ENCODE peak calls at places on chromosomes 11 and 22, in six cellular contexts. C, W, I, L, K and V are unnamed samples.

GRCh38 chr11:115739121-115739520 is 234.9 kb upstream of the CADM1 start:
- DNase-seq in C (no peak), W (no peak), I (no peak), L (no peak), K (no peak), V (no peak)

GRCh38 chr11:123034587-123034986 is 27.3 kb downstream of the HSPA8 start:
- DNase-seq in C (peak; percentile 81), W (no peak), I (no peak), L (no peak), K (no peak), V (no peak)

GRCh38 chr11:69356703-69357457 is 62.9 kb downstream of the MYEOV start:
- DNase-seq in C (no peak), W (no peak), I (peak; percentile 45), L (no peak), K (no peak), V (no peak)

GRCh38 chr11:122721964-122722266 is 66.4 kb downstream of the UBASH3B start:
- DNase-seq in C (no peak), W (no peak), I (no peak), L (no peak), K (no peak), V (no peak)

GRCh38 chr11:266676-267439 is 11.3 kb upstream of the NLRP6 start:
- DNase-seq in C (peak; percentile 48), W (no peak), I (no peak), L (no peak), K (no peak), V (peak; percentile 30)

GRCh38 chr11:110003426-110003825 is 89.8 kb upstream of the ZC3H12C start:
- DNase-seq in C (no peak), W (no peak), I (no peak), L (no peak), K (no peak), V (no peak)

GRCh38 chr11:122343247-122343646 is 227.2 kb upstream of the BLID start:
- DNase-seq in C (no peak), W (no peak), I (no peak), L (no peak), K (no peak), V (no peak)

GRCh38 chr11:66886671-66887221 is 29.9 kb downstream of the LRFN4 start:
- DNase-seq in C (no peak), W (no peak), I (no peak), L (peak; percentile 54), K (no peak), V (peak; percentile 67)

GRCh38 chr11:95831198-95831883 is 41.0 kb downstream of the CEP57 start:
- DNase-seq in C (no peak), W (no peak), I (no peak), L (no peak), K (no peak), V (no peak)

GRCh38 chr11:110097459-110098012 is 4.3 kb downstream of the ZC3H12C start:
- DNase-seq in C (no peak), W (no peak), I (no peak), L (no peak), K (no peak), V (no peak)

GRCh38 chr11:122215244-122215992 is 99.4 kb upstream of the BLID start:
- DNase-seq in C (peak; percentile 68), W (peak; percentile 63), I (no peak), L (peak; percentile 76), K (peak; percentile 40), V (peak; percentile 90)

GRCh38 chr22:26430600-26430999 is 1.5 kb downstream of the ASPHD2 start:
- DNase-seq in C (no peak), W (no peak), I (no peak), L (no peak), K (no peak), V (no peak)

GRCh38 chr11:102012946-102013345 is 34.3 kb upstream of the CFAP300 start:
- DNase-seq in C (no peak), W (no peak), I (no peak), L (no peak), K (no peak), V (no peak)

GRCh38 chr11:36465449-36466163 is 44.5 kb downstream of the TRAF6 start:
- DNase-seq in C (no peak), W (no peak), I (peak; percentile 57), L (no peak), K (no peak), V (no peak)

GRCh38 chr11:116697011-116697410 is 75.8 kb downstream of the BUD13 start:
- DNase-seq in C (no peak), W (no peak), I (peak; percentile 72), L (no peak), K (no peak), V (no peak)

GRCh38 chr22:44368611-44369010 is 55.9 kb upstream of the SHISAL1 start:
- DNase-seq in C (no peak), W (no peak), I (no peak), L (no peak), K (no peak), V (peak; percentile 16)

GRCh38 chr11:45927684-45928413 is 5.4 kb downstream of the LARGE2 start:
- DNase-seq in C (no peak), W (no peak), I (no peak), L (no peak), K (no peak), V (peak; percentile 51)

GRCh38 chr22:39408173-39408572 is 8.6 kb downstream of the TAB1 start:
- DNase-seq in C (no peak), W (no peak), I (no peak), L (no peak), K (no peak), V (no peak)

GRCh38 chr11:112797653-112798293 is 163.4 kb upstream of the NCAM1 start:
- DNase-seq in C (peak; percentile 4), W (no peak), I (no peak), L (peak; percentile 46), K (no peak), V (no peak)

GRCh38 chr11:4181780-4182721 is 87.5 kb downstream of the RRM1 start:
- DNase-seq in C (peak; percentile 76), W (no peak), I (peak; percentile 92), L (no peak), K (peak; percentile 60), V (no peak)

GRCh38 chr11:67354314-67355022 is 1.1 kb upstream of the POLD4 start:
- DNase-seq in C (peak; percentile 17), W (peak; percentile 89), I (no peak), L (peak; percentile 71), K (no peak), V (peak; percentile 91)

GRCh38 chr11:61524446-61524845 is 15.9 kb downstream of the LRRC10B start:
- DNase-seq in C (no peak), W (no peak), I (no peak), L (no peak), K (no peak), V (no peak)

GRCh38 chr11:107675902-107676301 is 36.0 kb downstream of the SLN start:
- DNase-seq in C (no peak), W (no peak), I (no peak), L (no peak), K (no peak), V (no peak)

GRCh38 chr11:123152951-123153350 is 42.1 kb downstream of the CLMP start:
- DNase-seq in C (no peak), W (no peak), I (no peak), L (no peak), K (no peak), V (no peak)

GRCh38 chr22:40401532-40401931 is 31.1 kb downstream of the SGSM3 start:
- DNase-seq in C (no peak), W (no peak), I (no peak), L (no peak), K (no peak), V (no peak)

GRCh38 chr22:38247713-38248112 is 25.1 kb downstream of the TMEM184B start:
- DNase-seq in C (no peak), W (no peak), I (no peak), L (no peak), K (no peak), V (no peak)

GRCh38 chr11:15660496-15660895 is 545.8 kb downstream of the INSC start:
- DNase-seq in C (no peak), W (no peak), I (no peak), L (no peak), K (no peak), V (no peak)

GRCh38 chr11:27902981-27903624 is 202.8 kb upstream of the BDNF start:
- DNase-seq in C (no peak), W (no peak), I (no peak), L (no peak), K (no peak), V (no peak)

GRCh38 chr22:31122532-31123291 is at the start of gene INPP5J:
- DNase-seq in C (no peak), W (peak; percentile 67), I (no peak), L (peak; percentile 58), K (peak; percentile 55), V (peak; percentile 69)

GRCh38 chr11:119518746-119519382 is 95.9 kb upstream of the THY1 start:
- DNase-seq in C (no peak), W (no peak), I (no peak), L (no peak), K (no peak), V (no peak)
- H3K27ac ChIP-seq in C (no peak overlapping the region), W (no peak overlapping the region), I (no peak overlapping the region), L (no peak overlapping the region), K (no peak overlapping the region), V (no peak overlapping the region)

GRCh38 chr11:44858796-44859527 is 91.7 kb downstream of the TP53I11 start:
- DNase-seq in C (no peak), W (no peak), I (no peak), L (no peak), K (no peak), V (no peak)
- H3K27ac ChIP-seq in C (no peak overlapping the region), W (peak overlapping the region; percentile 1), I (peak overlapping the region; percentile 95), L (no peak overlapping the region), K (no peak overlapping the region), V (peak overlapping the region; percentile 16)

DNA sequence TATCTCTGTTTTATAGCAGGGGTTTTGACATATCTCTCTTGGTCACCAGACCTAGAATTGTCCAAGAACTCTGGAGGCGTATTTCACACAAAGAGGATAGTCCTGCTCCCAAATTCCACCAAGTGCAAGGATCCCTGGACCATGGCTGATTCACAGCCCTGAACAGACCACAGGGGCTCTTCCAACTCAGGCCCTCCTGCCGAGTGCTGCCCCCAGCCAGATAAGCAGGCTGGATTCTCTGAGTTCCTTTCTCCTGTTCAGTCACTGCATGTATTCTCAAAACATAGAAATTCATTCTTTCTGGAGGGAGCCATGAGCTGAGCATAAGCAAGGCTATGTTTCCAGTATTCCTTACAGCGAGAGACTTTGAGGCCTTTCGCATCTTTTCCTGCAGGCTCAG is 13.4 kb upstream of the PLEKHB1 start:
- DNase-seq in C (no peak), W (no peak), I (no peak), L (no peak), K (no peak), V (no peak)
- H3K27ac ChIP-seq in C (no peak overlapping the region), W (no peak overlapping the region), I (no peak overlapping the region), L (no peak overlapping the region), K (no peak overlapping the region), V (no peak overlapping the region)

GRCh38 chr22:22820076-22820475 is 67.5 kb upstream of the IGLL5 start:
- DNase-seq in C (no peak), W (no peak), I (peak; percentile 82), L (no peak), K (no peak), V (no peak)

GRCh38 chr22:22822106-22822505 is 65.5 kb upstream of the IGLL5 start:
- DNase-seq in C (no peak), W (no peak), I (peak; percentile 78), L (no peak), K (no peak), V (no peak)

GRCh38 chr22:22820626-22821025 is 67.0 kb upstream of the IGLL5 start:
- DNase-seq in C (no peak), W (no peak), I (peak; percentile 53), L (no peak), K (no peak), V (no peak)

GRCh38 chr22:22823126-22823804 is 64.4 kb upstream of the IGLL5 start:
- DNase-seq in C (no peak), W (no peak), I (peak; percentile 82), L (no peak), K (no peak), V (no peak)

GRCh38 chr22:22821340-22821739 is 66.3 kb upstream of the IGLL5 start:
- DNase-seq in C (no peak), W (no peak), I (peak; percentile 57), L (no peak), K (no peak), V (no peak)
- H3K27ac ChIP-seq in C (no peak overlapping the region), W (no peak overlapping the region), I (no peak overlapping the region), L (no peak overlapping the region), K (no peak overlapping the region), V (no peak overlapping the region)